ENCODE peak calls at places on chromosomes 1 and 21, in four cellular contexts. S, E, G and O are unnamed samples.

GRCh38 chr1:192878249-192878648 is 69.4 kb downstream of the RGS2 start:
- DNase-seq in G (no peak), S (no peak), E (no peak), O (no peak)

GRCh38 chr21:18384771-18385170 is 18.8 kb downstream of the TMPRSS15 start:
- DNase-seq in S (peak; percentile 10), E (no peak), G (no peak), O (peak; percentile 1)

GRCh38 chr1:76640092-76640491 is 227.2 kb upstream of the ST6GALNAC5 start:
- DNase-seq in E (no peak), S (no peak), G (no peak), O (no peak)

GRCh38 chr1:93275634-93276295 is 69.9 kb upstream of the DR1 start:
- DNase-seq in G (no peak), E (peak; percentile 86), S (no peak), O (no peak)

GRCh38 chr1:99645199-99645598 is 714 bp upstream of the PALMD start:
- DNase-seq in G (no peak), S (no peak), E (peak; percentile 76), O (peak; percentile 89)

GRCh38 chr1:89809556-89809955 is 11.3 kb upstream of the LRRC8D start:
- DNase-seq in G (no peak), S (no peak), E (no peak), O (no peak)

GRCh38 chr1:100941098-100941527 is 45.2 kb downstream of the SLC30A7 start:
- DNase-seq in S (no peak), G (peak; percentile 8), E (no peak), O (no peak)

GRCh38 chr1:169879034-169879835 is 14.5 kb downstream of the SCYL3 start:
- DNase-seq in S (no peak), G (no peak), E (no peak), O (no peak)

GRCh38 chr1:229093546-229094336 is 177.2 kb upstream of the RAB4A start:
- DNase-seq in G (no peak), S (no peak), E (no peak), O (no peak)

GRCh38 chr1:115306146-115306545 is 31.9 kb downstream of the NGF start:
- DNase-seq in S (no peak), E (no peak), G (no peak), O (no peak)

GRCh38 chr1:234533975-234534876 is 55.2 kb upstream of the TARBP1 start:
- DNase-seq in G (no peak), E (no peak), S (no peak), O (peak; percentile 86)

GRCh38 chr1:234535763-234536515 is 57.0 kb upstream of the TARBP1 start:
- DNase-seq in G (no peak), E (no peak), S (no peak), O (peak; percentile 83)

GRCh38 chr1:234536756-234537155 is 57.8 kb upstream of the TARBP1 start:
- DNase-seq in G (no peak), E (no peak), S (no peak), O (no peak)

GRCh38 chr1:234537236-234537635 is 58.3 kb upstream of the TARBP1 start:
- DNase-seq in G (no peak), E (no peak), S (no peak), O (no peak)

DNA sequence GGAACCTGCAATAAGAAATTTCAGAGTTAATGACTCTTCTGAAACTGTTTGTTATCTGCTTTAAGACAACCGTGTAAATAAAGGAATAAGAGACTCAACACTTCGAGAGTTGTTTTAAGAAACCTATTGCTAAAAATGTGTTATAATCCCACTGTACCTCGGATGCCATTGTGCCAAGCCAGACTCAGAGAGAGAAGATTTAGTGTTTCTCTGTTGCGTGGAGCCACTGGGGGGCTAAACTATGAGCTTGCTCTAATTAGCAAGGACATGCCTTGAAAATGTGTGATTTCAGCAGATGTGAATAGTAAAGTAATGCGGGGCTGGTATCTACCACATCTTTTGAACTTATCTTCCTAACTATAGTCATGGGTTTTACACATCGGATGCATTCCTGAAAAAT is 56.2 kb upstream of the TARBP1 start:
- DNase-seq in S (no peak), G (no peak), E (no peak), O (no peak)
- H3K9ac ChIP-seq in S (no peak overlapping the region), G (no peak overlapping the region), E (no peak overlapping the region), O (no peak overlapping the region)

DNA sequence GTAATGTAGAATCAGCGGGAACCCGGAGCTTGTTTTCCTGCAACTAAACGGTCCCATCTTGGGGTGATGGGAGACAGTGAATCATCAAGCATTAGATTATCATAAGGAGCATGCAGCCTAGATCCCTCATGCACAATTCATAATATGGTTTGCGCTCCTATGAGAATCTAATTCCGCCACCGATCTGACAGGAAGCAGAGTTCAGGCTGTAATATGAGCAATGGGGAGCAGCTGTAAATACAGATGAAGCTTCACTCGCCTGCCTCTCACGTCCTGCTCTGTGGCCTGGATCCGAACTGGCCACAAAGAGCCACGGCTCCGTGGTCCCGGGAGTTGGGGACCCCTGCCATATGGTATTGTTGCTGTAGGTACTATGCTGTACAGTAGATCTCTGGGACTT is 1.6 kb downstream of the IFI44 start:
- DNase-seq in S (no peak), G (no peak), E (no peak), O (peak; percentile 37)
- H3K36me3 ChIP-seq in S (no peaks in the 10 kb centered on the region), G (peaks cover 8% of the 10 kb centered on the region), E (no peaks in the 10 kb centered on the region), O (no peaks in the 10 kb centered on the region)

GRCh38 chr1:74180490-74180889 is 17.5 kb downstream of the LRRIQ3 start:
- DNase-seq in E (no peak), G (no peak), S (no peak), O (no peak)
- TF ChIP-seq MYC in E (no peak), G (no peak), S (no peak), O (no peak)

GRCh38 chr1:54284781-54285563 is 85.0 kb downstream of the MRPL37 start:
- DNase-seq in G (no peak), S (no peak), E (no peak), O (no peak)
- H3K9ac ChIP-seq in G (no peak overlapping the region), S (no peak overlapping the region), E (no peak overlapping the region), O (no peak overlapping the region)